ENCODE peak calls at places on chromosomes 3 and 15, in six cellular contexts. U is HFFc6, I is NCI-H1694, H is Caki2, M is left colon, O is right atrium auricular region. C is an unnamed sample.

GRCh38 chr15:77840962-77841361 is 208.2 kb upstream of the LINGO1 start:
- DNase-seq in U (peak), I (no peak), H (no peak), M (no peak), O (no peak), C (no peak)

GRCh38 chr15:91116379-91117067 is 16.5 kb downstream of the SV2B start:
- DNase-seq in U (no peak), I (no peak), H (peak), M (no peak), O (no peak), C (no peak)

GRCh38 chr3:105238367-105238766 is 128.3 kb upstream of the ALCAM start:
- DNase-seq in U (no peak), I (no peak), H (no peak), M (no peak), O (no peak), C (no peak)

GRCh38 chr15:74227968-74228722 is 8.0 kb upstream of the CCDC33 start:
- DNase-seq in U (no peak), I (no peak), H (no peak), M (peak), O (no peak), C (peak)

GRCh38 chr3:187066228-187066995 is 72.9 kb downstream of the RPL39L start:
- DNase-seq in U (peak), I (no peak), H (peak), M (peak), O (no peak), C (no peak)

GRCh38 chr3:15557511-15557946 is 36.0 kb upstream of the COLQ start:
- DNase-seq in U (peak), I (peak), H (peak), M (peak), O (peak), C (peak)

GRCh38 chr3:53130179-53131135 is at the start of gene RFT1:
- DNase-seq in U (peak), I (peak), H (peak), M (peak), O (peak), C (peak)

GRCh38 chr15:39188930-39189329 is 391.9 kb upstream of the THBS1 start:
- DNase-seq in U (peak), I (no peak), H (peak), M (no peak), O (no peak), C (no peak)

GRCh38 chr15:57626713-57627440 is 35.2 kb downstream of the MYZAP start:
- DNase-seq in U (no peak), I (peak), H (no peak), M (no peak), O (no peak), C (no peak)

C was measured in stomach.